ENCODE peak calls at places on chromosomes 5 and 9, in six cellular contexts. B is PC-3, W is endothelial cell, H is NCI-H2081, F is endodermal cell, I is AG09319. L is an unnamed sample.

GRCh38 chr9:107465467-107466451 is 23.8 kb downstream of the KLF4 start:
- DNase-seq in F (peak; percentile 91), W (peak; percentile 81), B (peak; percentile 55), I (no peak), H (no peak), L (peak; percentile 58)

GRCh38 chr9:68970150-68970549 is 43.8 kb downstream of the PRKACG start:
- DNase-seq in W (no peak), B (no peak), H (peak; percentile 93), I (no peak), F (no peak), L (no peak)

GRCh38 chr5:142433526-142434321 is 108.9 kb upstream of the SPRY4 start:
- DNase-seq in I (no peak), W (no peak), F (peak; percentile 35), H (no peak), B (no peak), L (no peak)

GRCh38 chr5:107621089-107621488 is 49.6 kb downstream of the EFNA5 start:
- DNase-seq in W (no peak), F (no peak), I (no peak), H (no peak), B (no peak), L (no peak)

GRCh38 chr5:17317499-17317898 is 100.1 kb downstream of the BASP1 start:
- DNase-seq in W (no peak), F (no peak), H (no peak), B (no peak), I (no peak), L (no peak)

GRCh38 chr5:33781286-33781685 is 110.5 kb downstream of the ADAMTS12 start:
- DNase-seq in F (no peak), I (no peak), B (peak; percentile 24), H (no peak), W (no peak), L (no peak)

GRCh38 chr9:127930298-127931091 is at the start of gene PIP5KL1:
- DNase-seq in H (peak; percentile 66), I (no peak), B (peak; percentile 68), F (peak; percentile 96), W (peak; percentile 88), L (peak; percentile 93)

GRCh38 chr5:95810305-95811125 is 12.0 kb downstream of the GLRX start:
- DNase-seq in B (peak; percentile 26), I (no peak), H (no peak), F (peak; percentile 42), W (no peak), L (no peak)

GRCh38 chr5:135456238-135457099 is 4.3 kb upstream of the TIFAB start:
- DNase-seq in W (no peak), F (no peak), B (peak; percentile 26), H (no peak), I (peak; percentile 53), L (peak; percentile 84)

GRCh38 chr5:16842916-16843315 is 93.2 kb downstream of the MYO10 start:
- DNase-seq in H (no peak), B (no peak), F (no peak), W (no peak), I (peak; percentile 85), L (no peak)

GRCh38 chr5:65823174-65823573 is 101.2 kb downstream of the NLN start:
- DNase-seq in F (no peak), H (no peak), B (peak; percentile 9), W (no peak), I (no peak), L (no peak)

GRCh38 chr9:113973226-113973625 is 97.1 kb downstream of the ZNF618 start:
- DNase-seq in B (no peak), W (no peak), I (no peak), F (no peak), H (no peak), L (no peak)

GRCh38 chr9:130701059-130702022 is 7.8 kb downstream of the EXOSC2 start:
- DNase-seq in W (peak; percentile 91), H (peak; percentile 84), F (peak; percentile 94), B (peak; percentile 62), I (peak; percentile 77), L (peak; percentile 83)

GRCh38 chr9:88179080-88179521 is 40.8 kb upstream of the SPATA31C2 start:
- DNase-seq in W (no peak), B (no peak), I (no peak), H (no peak), F (no peak), L (no peak)

GRCh38 chr5:43105369-43106289 is 15.1 kb upstream of the ZNF131 start:
- DNase-seq in W (peak; percentile 92), I (peak; percentile 86), H (peak; percentile 98), F (peak; percentile 97), B (peak; percentile 98), L (peak; percentile 99)

GRCh38 chr5:88509403-88509802 is 240.8 kb upstream of the TMEM161B start:
- DNase-seq in I (no peak), B (no peak), F (no peak), W (no peak), H (no peak), L (no peak)

GRCh38 chr9:72931897-72932296 is 21.0 kb downstream of the ALDH1A1 start:
- DNase-seq in B (no peak), H (no peak), W (no peak), F (no peak), I (no peak), L (no peak)

GRCh38 chr5:95621839-95622629 is 2.1 kb downstream of the GPR150 start:
- DNase-seq in H (no peak), B (no peak), W (no peak), I (no peak), F (no peak), L (no peak)

GRCh38 chr9:92947268-92948031 is at the start of gene FGD3:
- DNase-seq in B (peak; percentile 11), W (peak; percentile 34), H (peak; percentile 81), F (peak; percentile 73), I (no peak), L (no peak)

GRCh38 chr5:170508660-170509322 is 5.0 kb downstream of the KCNIP1 start:
- DNase-seq in W (no peak), F (no peak), B (no peak), I (no peak), H (no peak), L (peak; percentile 40)

GRCh38 chr9:112378441-112379176 is 1.3 kb upstream of the HSDL2 start:
- DNase-seq in I (no peak), W (no peak), F (peak; percentile 51), B (peak; percentile 38), H (no peak), L (no peak)

GRCh38 chr5:133309166-133309791 is 257.5 kb downstream of the HSPA4 start:
- DNase-seq in B (no peak), H (no peak), F (no peak), I (no peak), W (no peak), L (no peak)

GRCh38 chr5:133371371-133372155 is 240.8 kb downstream of the FSTL4 start:
- DNase-seq in W (no peak), I (no peak), B (peak; percentile 7), F (peak; percentile 76), H (no peak), L (no peak)

GRCh38 chr5:157388148-157388547 is 71.9 kb upstream of the NIPAL4 start:
- DNase-seq in W (no peak), H (no peak), F (no peak), B (peak; percentile 42), I (no peak), L (no peak)

GRCh38 chr5:59296317-59297264 is 596.9 kb downstream of the PDE4D start:
- DNase-seq in H (no peak), F (no peak), I (no peak), W (no peak), B (peak; percentile 45), L (no peak)

GRCh38 chr5:162995568-162995967 is 441.8 kb upstream of the CCNG1 start:
- DNase-seq in B (peak; percentile 7), I (no peak), H (no peak), W (no peak), F (no peak), L (no peak)

GRCh38 chr9:88379352-88379751 is 8.9 kb upstream of the SPIN1 start:
- DNase-seq in B (no peak), I (no peak), H (no peak), F (peak; percentile 64), W (no peak), L (no peak)

GRCh38 chr5:179269781-179270543 is 75.3 kb downstream of the ADAMTS2 start:
- DNase-seq in B (no peak), H (no peak), F (peak; percentile 31), W (no peak), I (no peak), L (no peak)